ENCODE peak calls at places on chromosomes 13 and 19, in five cellular contexts. W is mammary epithelial cell, A is PC-3, S is tibial artery, R is pancreas. H is an unnamed sample.

GRCh38 chr19:36043952-36044351 is 10.1 kb downstream of the THAP8 start:
- DNase-seq in W (no peak), A (no peak), S (no peak), R (no peak), H (no peak)

GRCh38 chr19:15159251-15159650 is 41.5 kb downstream of the NOTCH3 start:
- DNase-seq in W (peak; percentile 23), A (peak; percentile 16), S (no peak), R (no peak), H (no peak)

GRCh38 chr13:46675016-46675415 is 121.9 kb downstream of the ESD start:
- DNase-seq in W (no peak), A (no peak), S (no peak), R (no peak), H (no peak)

GRCh38 chr19:2719910-2720776 is 1.0 kb downstream of the DIRAS1 start:
- DNase-seq in W (no peak), A (no peak), S (no peak), R (peak; percentile 62), H (peak; percentile 43)

GRCh38 chr19:40604647-40605200 is 3.6 kb downstream of the LTBP4 start:
- DNase-seq in W (peak; percentile 41), A (peak; percentile 42), S (no peak), R (no peak), H (no peak)

GRCh38 chr13:30504081-30504480 is 38.3 kb upstream of the HMGB1 start:
- DNase-seq in W (no peak), A (no peak), S (no peak), R (no peak), H (peak; percentile 78)

GRCh38 chr19:54405628-54406027 is 9.6 kb upstream of the TTYH1 start:
- DNase-seq in W (no peak), A (no peak), S (no peak), R (no peak), H (no peak)

GRCh38 chr13:60700994-60701393 is 304.0 kb downstream of the TDRD3 start:
- DNase-seq in W (no peak), A (no peak), S (no peak), R (no peak), H (no peak)

GRCh38 chr13:109737606-109738005 is 48.8 kb downstream of the IRS2 start:
- DNase-seq in W (peak; percentile 69), A (no peak), S (no peak), R (no peak), H (no peak)

GRCh38 chr19:15283141-15283885 is 49.0 kb downstream of the BRD4 start:
- DNase-seq in W (peak; percentile 46), A (peak; percentile 28), S (peak; percentile 52), R (no peak), H (peak; percentile 83)

GRCh38 chr19:18597809-18598660 is 8.6 kb downstream of the CRLF1 start:
- DNase-seq in W (no peak), A (no peak), S (no peak), R (no peak), H (no peak)

DNA sequence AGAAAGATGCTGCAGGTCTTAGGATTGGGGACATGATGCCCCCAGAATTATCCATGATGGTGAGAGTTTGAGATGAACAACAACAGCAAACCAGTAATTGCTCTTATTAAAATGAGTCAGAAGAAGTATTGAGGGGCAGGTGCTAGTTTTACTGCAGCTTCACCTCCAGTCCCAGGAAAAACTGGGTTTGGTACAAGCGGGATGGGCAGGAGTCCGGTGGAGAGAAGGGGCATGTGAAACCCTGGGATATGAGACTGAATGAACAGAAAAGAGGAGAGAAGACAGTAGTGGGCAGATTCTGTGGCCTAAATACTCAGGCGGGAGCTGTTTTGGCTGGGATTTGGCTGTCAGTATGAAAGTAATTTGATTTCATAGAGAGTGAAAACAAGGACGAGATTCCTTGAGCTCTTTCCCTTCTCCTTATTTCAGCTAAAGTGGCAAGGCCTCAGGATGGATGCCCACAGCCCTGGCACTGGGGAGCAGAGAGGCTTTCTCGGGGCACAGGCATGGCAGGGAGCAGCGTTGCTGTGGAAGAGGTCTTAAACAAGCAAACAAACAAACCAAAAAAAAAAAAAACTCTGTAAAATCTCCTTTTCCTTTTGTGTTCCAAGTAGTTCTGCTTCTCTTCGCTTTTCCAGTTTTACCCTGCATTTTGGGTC is 30.7 kb downstream of the NFIX start:
- DNase-seq in W (no peak), A (no peak), S (no peak), R (no peak), H (peak; percentile 36)
- H3K4me3 ChIP-seq in W (peak overlapping the region; percentile 65), A (peak overlapping the region; percentile 82), S (peak overlapping the region; percentile 51), R (no peak overlapping the region), H (peak overlapping the region; percentile 86)

GRCh38 chr19:41951686-41952172 is 7.4 kb downstream of the RABAC1 start:
- DNase-seq in W (peak; percentile 48), A (peak; percentile 87), S (peak; percentile 63), R (peak; percentile 98), H (peak; percentile 75)
- TF ChIP-seq CTCF in W (peak; percentile 97), A (peak; percentile 88), S (peak; percentile 99), R (peak; percentile 98), H (peak; percentile 99)

DNA sequence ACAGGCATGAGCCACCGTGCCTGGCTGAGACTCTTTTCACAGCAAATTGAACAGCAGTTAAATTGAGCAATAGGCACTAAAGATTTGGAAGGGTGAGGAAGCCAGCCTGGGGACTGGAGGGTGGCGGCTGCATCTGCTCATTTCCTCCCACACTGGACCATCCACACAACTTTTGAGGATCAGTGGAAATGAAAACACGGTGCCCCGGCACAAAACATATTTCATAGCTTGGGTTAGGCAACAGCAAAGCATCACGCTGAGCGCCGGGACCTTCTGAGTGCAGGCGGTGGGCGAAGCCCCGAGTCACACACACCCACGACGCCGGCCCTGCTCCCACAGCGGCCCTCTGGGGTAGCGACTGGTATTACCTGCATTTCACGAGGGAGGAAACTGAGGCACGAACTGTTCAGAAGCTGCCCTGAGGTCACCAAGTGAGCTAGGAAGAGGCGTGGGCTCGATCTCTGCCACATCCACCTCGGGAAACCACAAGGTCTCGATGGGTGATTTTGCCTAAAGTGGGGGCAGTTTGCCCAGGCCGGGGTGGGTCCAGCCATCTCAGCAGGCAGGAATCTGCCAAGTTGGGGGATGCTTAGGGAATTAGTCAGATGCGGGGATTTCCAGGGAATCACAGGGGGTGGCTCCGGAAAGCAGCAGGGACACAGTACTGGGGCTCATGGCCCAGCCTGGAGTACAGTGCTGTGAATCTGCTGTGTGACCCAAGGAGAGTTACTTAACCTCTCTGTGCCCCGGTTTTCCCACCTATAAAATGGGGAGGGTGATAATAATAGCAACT is 3.5 kb upstream of the SBNO2 start:
- DNase-seq in W (peak; percentile 98), A (peak; percentile 94), S (peak; percentile 68), R (no peak), H (peak; percentile 97)
- H3K4me3 ChIP-seq in W (peak overlapping the region; percentile 12), A (peak overlapping the region; percentile 26), S (no peak overlapping the region), R (no peak overlapping the region), H (peak overlapping the region; percentile 36)

DNA sequence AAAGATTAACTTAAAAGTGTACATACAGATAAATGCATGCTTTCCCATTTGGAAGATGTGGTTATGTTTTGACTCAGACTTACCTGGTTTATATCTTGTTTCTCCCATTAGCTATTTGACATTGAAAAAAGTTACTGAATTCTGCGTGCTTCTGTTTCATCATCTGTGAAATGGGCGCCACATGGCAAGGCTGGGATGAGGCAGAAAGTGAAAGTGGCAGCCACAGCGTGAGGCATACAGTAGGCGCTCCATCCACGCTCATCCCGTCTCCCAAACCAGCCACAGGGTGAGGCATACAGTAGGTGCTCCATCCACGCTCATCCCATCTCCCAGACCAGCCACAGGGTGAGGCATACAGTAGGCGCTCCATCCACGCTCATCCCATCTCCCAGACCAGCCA is 14.0 kb upstream of the TMEM255B start:
- DNase-seq in W (no peak), A (no peak), S (no peak), R (no peak), H (no peak)
- TF ChIP-seq CTCF in W (no peak), A (no peak), S (no peak), R (no peak), H (no peak)

GRCh38 chr19:49639401-49640112 is 386 bp downstream of the RRAS start:
- DNase-seq in W (no peak), A (no peak), S (peak; percentile 42), R (no peak), H (no peak)
- H3K4me3 ChIP-seq in W (peak overlapping the region; percentile 61), A (peak overlapping the region; percentile 75), S (peak overlapping the region; percentile 92), R (peak overlapping the region; percentile 63), H (peak overlapping the region; percentile 83)

GRCh38 chr13:92315265-92315664 is 911.3 kb upstream of the GPC6 start:
- DNase-seq in W (no peak), A (no peak), S (no peak), R (no peak), H (no peak)
- TF ChIP-seq CTCF in W (no peak), A (no peak), S (no peak), R (no peak), H (no peak)

GRCh38 chr19:850979-851335 is 1.1 kb upstream of the ELANE start:
- DNase-seq in W (no peak), A (no peak), S (no peak), R (no peak), H (no peak)
- H3K4me3 ChIP-seq in W (no peak overlapping the region), A (peak overlapping the region; percentile 26), S (no peak overlapping the region), R (no peak overlapping the region), H (no peak overlapping the region)

GRCh38 chr19:7921955-7922840 is 2.1 kb downstream of the SNAPC2 start:
- DNase-seq in W (no peak), A (no peak), S (no peak), R (no peak), H (no peak)
- TF ChIP-seq CTCF in W (no peak), A (no peak), S (no peak), R (no peak), H (no peak)

GRCh38 chr19:9008667-9009066 is 1.5 kb downstream of the MUC16 start:
- DNase-seq in W (no peak), A (no peak), S (no peak), R (no peak), H (no peak)
- H3K4me3 ChIP-seq in W (no peak overlapping the region), A (no peak overlapping the region), S (no peak overlapping the region), R (no peak overlapping the region), H (no peak overlapping the region)

DNA sequence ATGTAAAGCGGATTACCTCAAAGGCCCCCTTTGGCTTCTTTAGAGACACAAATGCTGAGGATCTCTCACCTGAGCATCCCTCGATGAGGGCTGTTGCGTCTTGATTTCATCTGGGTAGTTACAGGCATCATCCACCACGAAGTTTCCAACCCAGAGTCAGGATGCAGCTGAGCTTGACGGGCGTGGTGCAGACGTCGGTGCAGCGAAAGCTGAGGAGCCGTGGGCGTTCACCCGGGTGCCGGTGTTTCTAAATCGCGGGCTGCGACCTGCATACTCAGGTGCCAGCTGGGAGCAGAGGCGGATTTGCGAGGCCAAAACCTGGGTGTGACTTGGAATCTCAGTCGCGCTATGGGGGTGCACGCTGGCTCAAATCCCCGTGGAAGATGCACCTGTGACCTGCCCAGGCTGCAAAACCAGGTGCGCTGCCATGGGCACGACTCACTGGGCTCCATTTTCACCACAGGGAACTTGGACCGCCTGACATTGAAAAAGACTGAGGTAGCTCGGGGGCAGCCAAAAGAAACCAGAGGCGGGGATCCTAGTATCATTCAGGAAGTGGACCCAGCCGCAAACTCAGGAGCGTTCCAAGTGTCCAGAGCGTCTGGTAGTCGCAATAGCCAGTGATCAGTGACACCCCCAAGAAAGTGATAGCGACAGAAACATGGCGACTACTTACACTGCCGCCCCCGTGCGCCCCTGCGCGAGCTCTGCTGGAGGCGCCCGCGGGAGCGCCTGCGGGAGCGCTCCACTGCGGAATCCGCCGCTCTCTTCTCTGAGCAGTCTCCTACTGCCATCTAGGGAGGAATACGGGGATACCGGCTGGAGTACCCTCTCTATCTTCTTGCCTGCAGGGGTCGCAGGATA is 36.4 kb upstream of the IGFL4 start:
- DNase-seq in W (peak; percentile 69), A (peak; percentile 81), S (peak; percentile 21), R (peak; percentile 68), H (peak; percentile 89)
- TF ChIP-seq CTCF in W (peak; percentile 100), A (peak; percentile 96), S (peak; percentile 41), R (peak; percentile 29), H (peak; percentile 100)

H was measured in fibroblast of the aortic adventitia.